ENCODE peak calls at places on chromosomes 12 and 14, in seven cellular contexts. N is neuronal stem cell; S is iris pigment epithelial cell; U is activated CD4-positive, alpha-beta T cell treated with anti-CD3 and anti-CD28 coated beads, Interleukin-2, amount 50 U/mL, for 24 hours; E is COR-L47; F is EH; T is HFFc6. Z is an unnamed sample.

GRCh38 chr14:53509227-53509822 is 356.2 kb upstream of the DDHD1 start:
- DNase-seq in T (no peak), N (no peak), U (no peak), S (peak), E (no peak), F (peak), Z (peak)

GRCh38 chr12:119448737-119449136 is 114.2 kb downstream of the CCDC60 start:
- DNase-seq in U (no peak), E (peak), N (no peak), F (no peak), S (no peak), T (no peak), Z (no peak)

GRCh38 chr12:115791331-115791730 is 486.2 kb downstream of the MED13L start:
- DNase-seq in N (no peak), U (no peak), S (no peak), F (no peak), T (no peak), E (no peak), Z (no peak)

GRCh38 chr12:104835317-104835716 is 122.8 kb downstream of the SLC41A2 start:
- DNase-seq in S (no peak), E (no peak), F (no peak), N (no peak), T (no peak), U (no peak), Z (no peak)

GRCh38 chr12:131929530-131930456 is 717 bp downstream of the PUS1 start:
- DNase-seq in S (peak), F (peak), E (no peak), U (peak), T (peak), N (no peak), Z (peak)

GRCh38 chr14:35333797-35334743 is 41.9 kb downstream of the PSMA6 start:
- DNase-seq in E (no peak), U (no peak), N (no peak), T (no peak), F (no peak), S (no peak), Z (peak)

GRCh38 chr12:80598004-80598606 is 109.3 kb upstream of the MYF6 start:
- DNase-seq in N (no peak), F (peak), U (no peak), T (peak), E (no peak), S (peak), Z (no peak)

GRCh38 chr12:131194166-131194565 is 240.5 kb downstream of the ADGRD1 start:
- DNase-seq in N (no peak), T (no peak), U (no peak), S (no peak), F (no peak), E (no peak), Z (no peak)

GRCh38 chr12:67648306-67649164 is at the start of gene DYRK2:
- DNase-seq in F (peak), U (peak), E (peak), S (peak), N (peak), T (peak), Z (peak)

GRCh38 chr12:118237908-118238307 is 102.0 kb downstream of the PEBP1 start:
- DNase-seq in N (no peak), S (peak), E (no peak), F (peak), U (no peak), T (peak), Z (no peak)

GRCh38 chr14:97641827-97642226 is 844.6 kb downstream of the VRK1 start:
- DNase-seq in T (no peak), F (no peak), S (no peak), E (no peak), U (no peak), N (no peak), Z (no peak)

GRCh38 chr14:90491868-90492560 is 95.2 kb downstream of the CALM1 start:
- DNase-seq in F (no peak), E (no peak), N (no peak), S (peak), U (no peak), T (no peak), Z (no peak)

GRCh38 chr14:92589213-92589852 is 75.8 kb downstream of the RIN3 start:
- DNase-seq in E (peak), S (peak), N (no peak), T (peak), U (no peak), F (peak), Z (no peak)

GRCh38 chr14:101065696-101066694 is 162.5 kb upstream of the RTL1 start:
- DNase-seq in S (no peak), F (no peak), E (no peak), U (no peak), N (no peak), T (no peak), Z (peak)

GRCh38 chr14:50521912-50522341 is 10.4 kb downstream of the MAP4K5 start:
- DNase-seq in N (no peak), E (no peak), U (peak), T (no peak), F (peak), S (peak), Z (no peak)

GRCh38 chr12:51926718-51927117 is 19.4 kb downstream of the ACVRL1 start:
- DNase-seq in T (no peak), E (no peak), S (peak), U (peak), F (no peak), N (no peak), Z (no peak)

GRCh38 chr14:83533734-83534133 is 1996.2 kb upstream of the FLRT2 start:
- DNase-seq in U (no peak), S (no peak), T (no peak), E (no peak), F (no peak), N (no peak), Z (no peak)

GRCh38 chr12:50344775-50345174 is 51.6 kb downstream of the FAM186A start:
- DNase-seq in E (no peak), F (no peak), T (no peak), N (no peak), U (no peak), S (no peak), Z (no peak)

GRCh38 chr14:104296388-104297312 is 158.3 kb downstream of the KIF26A start:
- DNase-seq in S (peak), U (no peak), E (no peak), F (no peak), T (no peak), N (no peak), Z (peak)

GRCh38 chr12:125340791-125341190 is 275.6 kb downstream of the AACS start:
- DNase-seq in N (no peak), U (no peak), T (peak), S (peak), F (peak), E (no peak), Z (no peak)

GRCh38 chr14:91317381-91318313 is 73.1 kb upstream of the GPR68 start:
- DNase-seq in U (peak), F (no peak), E (no peak), T (no peak), S (no peak), N (no peak), Z (peak)

GRCh38 chr12:8018666-8019581 is 13.6 kb upstream of the FOXJ2 start:
- DNase-seq in S (no peak), T (no peak), E (no peak), F (no peak), N (peak), U (no peak), Z (no peak)

GRCh38 chr14:76918176-76918750 is 92.1 kb downstream of the LRRC74A start:
- DNase-seq in N (no peak), F (peak), S (peak), E (no peak), T (peak), U (no peak), Z (peak)

GRCh38 chr12:98260276-98260675 is 255.1 kb upstream of the TMPO start:
- DNase-seq in E (no peak), U (no peak), F (no peak), S (no peak), T (no peak), N (no peak), Z (no peak)

GRCh38 chr12:131383741-131384543 is 326.9 kb upstream of the SFSWAP start:
- DNase-seq in N (no peak), S (no peak), E (no peak), U (no peak), F (no peak), T (no peak), Z (no peak)

GRCh38 chr12:90909069-90909676 is 45.8 kb downstream of the CCER1 start:
- DNase-seq in F (peak), T (peak), S (peak), E (peak), N (peak), U (no peak), Z (no peak)

GRCh38 chr14:50366115-50366514 is 30.6 kb downstream of the CDKL1 start:
- DNase-seq in F (no peak), E (no peak), N (no peak), T (no peak), S (no peak), U (no peak), Z (peak)

GRCh38 chr12:62631531-62632520 is 165.2 kb downstream of the MON2 start:
- DNase-seq in F (peak), T (peak), E (peak), U (no peak), N (peak), S (peak), Z (peak)

GRCh38 chr12:66024966-66025365 is 105.6 kb downstream of the LLPH start:
- DNase-seq in F (no peak), T (no peak), S (no peak), N (no peak), E (no peak), U (no peak), Z (no peak)

GRCh38 chr12:132508248-132508740 is 18.3 kb downstream of the FBRSL1 start:
- DNase-seq in T (no peak), E (no peak), N (no peak), S (no peak), U (no peak), F (no peak), Z (no peak)

GRCh38 chr12:130588696-130589095 is 127.4 kb downstream of the RIMBP2 start:
- DNase-seq in E (no peak), S (no peak), N (no peak), F (no peak), T (no peak), U (no peak), Z (no peak)

GRCh38 chr12:82299617-82300016 is 58.6 kb downstream of the CCDC59 start:
- DNase-seq in F (peak), U (no peak), T (peak), S (peak), N (no peak), E (no peak), Z (no peak)

GRCh38 chr14:64501326-64502171 is 2.1 kb downstream of the ZBTB25 start:
- DNase-seq in F (peak), E (peak), N (no peak), U (no peak), S (peak), T (peak), Z (peak)

GRCh38 chr14:87995500-87996275 is 2.7 kb upstream of the GALC start:
- DNase-seq in E (no peak), S (peak), N (no peak), T (no peak), U (no peak), F (peak), Z (no peak)

GRCh38 chr12:96208801-96209534 is 14.8 kb downstream of the ELK3 start:
- DNase-seq in U (no peak), N (no peak), S (no peak), T (no peak), E (no peak), F (no peak), Z (no peak)

GRCh38 chr12:102298022-102298421 is 100.4 kb upstream of the PMCH start:
- DNase-seq in N (no peak), T (peak), S (no peak), E (no peak), U (no peak), F (peak), Z (no peak)

GRCh38 chr12:60106207-60106606 is 510.4 kb downstream of the SLC16A7 start:
- DNase-seq in F (peak), N (no peak), S (peak), U (no peak), T (peak), E (no peak), Z (no peak)